ENCODE peak calls at places on chromosomes 4 and X, in eight cellular contexts. K, W, F, O, Y, S, Q and G are unnamed samples. For H3K4me1, the result is how much of the 10 kb centered on the place peaks cover.

GRCh38 chr4:84967292-84967651 is 782 bp upstream of the WDFY3 start:
- DNase-seq in K (no peak), W (no peak), Q (peak), Y (peak), F (no peak), O (peak), S (no peak), G (no peak)

GRCh38 chr4:144666539-144667175 is 20.7 kb downstream of the HHIP start:
- DNase-seq in K (no peak), Q (peak), Y (no peak), W (no peak), S (no peak), O (peak), F (no peak), G (no peak)

GRCh38 chr4:100268807-100269206 is 78.5 kb upstream of the DDIT4L start:
- DNase-seq in Q (no peak), W (no peak), S (no peak), Y (no peak), K (no peak), F (no peak), O (no peak), G (no peak)

GRCh38 chr4:176303938-176304337 is 15.8 kb upstream of the SPCS3 start:
- DNase-seq in K (no peak), W (no peak), F (no peak), Q (no peak), Y (no peak), O (no peak), S (no peak), G (no peak)

GRCh38 chr4:999863-1000425 is 6.7 kb upstream of the SLC26A1 start:
- DNase-seq in Y (no peak), K (no peak), S (no peak), F (peak), Q (no peak), O (no peak), W (no peak), G (no peak)

GRCh38 chr4:130712038-130712437 is 1616.1 kb downstream of the C4orf33 start:
- DNase-seq in S (no peak), F (no peak), Y (no peak), W (no peak), K (no peak), O (no peak), Q (peak), G (no peak)

GRCh38 chr4:71026086-71026485 is 32.6 kb downstream of the DCK start:
- DNase-seq in Y (peak), K (no peak), S (no peak), W (no peak), Q (peak), O (peak), F (no peak), G (no peak)

GRCh38 chrX:17859609-17860178 is 1.4 kb downstream of the RAI2 start:
- DNase-seq in K (no peak), Y (peak), O (no peak), Q (no peak), F (peak), S (no peak), W (no peak), G (no peak)

GRCh38 chr4:124711469-124712416 is 789 bp downstream of the ANKRD50 start:
- DNase-seq in S (peak), O (peak), W (no peak), F (peak), K (peak), Q (peak), Y (peak), G (peak)

GRCh38 chr4:26320159-26320452 is 708 bp upstream of the RBPJ start:
- DNase-seq in Q (peak), F (no peak), S (no peak), O (peak), W (no peak), Y (no peak), K (no peak), G (no peak)

GRCh38 chr4:154528866-154529265 is 21.3 kb downstream of the PLRG1 start:
- DNase-seq in K (no peak), O (no peak), S (no peak), F (no peak), W (no peak), Q (no peak), Y (no peak), G (no peak)

GRCh38 chr4:104393649-104394048 is 101.0 kb downstream of the CXXC4 start:
- DNase-seq in F (no peak), O (no peak), Y (no peak), K (no peak), W (no peak), S (no peak), Q (peak), G (no peak)

GRCh38 chrX:102018208-102018607 is 86.4 kb upstream of the ZMAT1 start:
- DNase-seq in S (no peak), K (no peak), O (no peak), Q (no peak), Y (no peak), F (no peak), W (no peak), G (no peak)

GRCh38 chrX:107776649-107777535 is 641 bp upstream of the NCBP2L start:
- DNase-seq in F (peak), W (peak), S (peak), K (peak), O (peak), Q (peak), Y (peak), G (peak)

GRCh38 chr4:6568689-6569332 is 6.2 kb upstream of the MAN2B2 start:
- DNase-seq in Q (peak), K (no peak), O (peak), F (no peak), S (no peak), Y (no peak), W (no peak), G (no peak)

GRCh38 chrX:14591976-14592375 is 62.6 kb downstream of the GLRA2 start:
- DNase-seq in K (no peak), S (no peak), Q (no peak), F (no peak), Y (no peak), W (no peak), O (no peak), G (no peak)

GRCh38 chr4:153222790-153223417 is 18.7 kb downstream of the TRIM2 start:
- DNase-seq in W (peak), O (peak), K (peak), F (peak), S (peak), Q (peak), Y (peak), G (peak)

GRCh38 chr4:139210486-139210885 is 33.5 kb upstream of the ELF2 start:
- DNase-seq in W (no peak), Y (no peak), S (no peak), Q (peak), K (no peak), F (no peak), O (no peak), G (no peak)

GRCh38 chrX:129945131-129945530 is 37.3 kb upstream of the BCORL1 start:
- DNase-seq in Y (no peak), O (peak), S (no peak), K (no peak), W (no peak), Q (no peak), F (no peak), G (no peak)

GRCh38 chr4:41217373-41217772 is 3.0 kb upstream of the APBB2 start:
- DNase-seq in W (no peak), Y (no peak), Q (no peak), O (no peak), S (no peak), K (no peak), F (no peak), G (no peak)

GRCh38 chrX:100625985-100626491 is 10.6 kb downstream of the TSPAN6 start:
- DNase-seq in O (no peak), W (no peak), Q (no peak), S (no peak), K (no peak), Y (no peak), F (no peak), G (no peak)

GRCh38 chrX:104750146-104750699 is 184.2 kb downstream of the IL1RAPL2 start:
- DNase-seq in Q (no peak), Y (peak), O (no peak), F (no peak), K (no peak), S (no peak), W (no peak), G (no peak)

GRCh38 chr4:8182858-8183725 is 16.0 kb upstream of the SH3TC1 start:
- DNase-seq in K (peak), F (peak), W (peak), O (peak), Y (peak), S (no peak), Q (peak), G (peak)

GRCh38 chrX:118577041-118577440 is 81.4 kb downstream of the DOCK11 start:
- DNase-seq in S (no peak), Q (no peak), Y (peak), W (peak), O (no peak), K (peak), F (no peak), G (peak)

GRCh38 chr4:6772223-6772928 is 10.2 kb upstream of the KIAA0232 start:
- DNase-seq in K (peak), Q (no peak), S (peak), F (no peak), O (no peak), Y (peak), W (no peak), G (no peak)

GRCh38 chr4:53586121-53586816 is 5.0 kb downstream of the LNX1 start:
- DNase-seq in K (no peak), Q (peak), Y (no peak), O (peak), S (no peak), F (no peak), W (no peak), G (no peak)

GRCh38 chrX:120309873-120310730 is 1.2 kb downstream of the TMEM255A start:
- DNase-seq in F (peak), S (no peak), O (no peak), W (no peak), Q (no peak), K (no peak), Y (no peak), G (peak)

GRCh38 chrX:118548831-118549230 is 53.2 kb downstream of the DOCK11 start:
- DNase-seq in K (no peak), F (no peak), Q (no peak), W (no peak), Y (no peak), O (no peak), S (no peak), G (no peak)

GRCh38 chr4:85370400-85371032 is 104.4 kb upstream of the ARHGAP24 start:
- DNase-seq in F (peak), W (no peak), S (no peak), O (peak), K (no peak), Q (peak), Y (peak), G (no peak)

GRCh38 chr4:165210566-165210965 is 3.2 kb downstream of the KLHL2 start:
- DNase-seq in Y (no peak), S (no peak), Q (no peak), O (no peak), F (no peak), W (no peak), K (no peak), G (no peak)
- H3K4me1 ChIP-seq in Y (under half), S (under half), Q (under half), O (under half), F (under half), W (under half), K (under half), G (under half)

DNA sequence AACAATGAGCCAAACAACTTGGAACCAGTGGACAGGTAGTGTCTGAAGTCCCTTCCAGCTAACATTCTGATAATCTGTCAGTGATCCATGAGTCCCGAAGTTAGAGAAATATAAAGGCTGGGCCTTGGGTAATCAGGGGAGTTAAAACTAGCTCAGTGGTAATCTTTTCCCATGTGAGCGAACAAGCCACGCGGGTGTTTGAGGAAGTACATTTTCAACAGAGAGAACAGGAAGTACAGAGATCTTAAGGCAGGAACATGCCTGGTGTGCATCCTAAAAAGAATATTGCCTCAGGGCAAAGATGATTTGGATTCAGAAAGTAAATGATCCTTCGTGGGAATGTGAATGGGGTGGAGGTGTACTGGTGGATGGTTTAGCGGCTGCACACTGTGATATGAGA is 42.9 kb downstream of the FNIP2 start:
- DNase-seq in F (peak), Y (peak), S (no peak), O (no peak), W (no peak), K (no peak), Q (no peak), G (peak)
- H3K4me1 ChIP-seq in F (under half), Y (half or more), S (half or more), O (under half), W (half or more), K (under half), Q (under half), G (half or more)

GRCh38 chr4:74630551-74630950 is 163.8 kb downstream of the BTC start:
- DNase-seq in W (no peak), F (no peak), K (no peak), S (no peak), Y (no peak), O (no peak), Q (no peak), G (no peak)

GRCh38 chr4:74631988-74632387 is 162.3 kb downstream of the BTC start:
- DNase-seq in S (no peak), K (no peak), W (no peak), Y (no peak), O (no peak), Q (no peak), F (no peak), G (no peak)

GRCh38 chr4:74628808-74629616 is 165.3 kb downstream of the BTC start:
- DNase-seq in S (no peak), Y (peak), O (peak), W (no peak), K (no peak), Q (no peak), F (no peak), G (no peak)

GRCh38 chr4:74632634-74633033 is 161.7 kb downstream of the BTC start:
- DNase-seq in F (no peak), W (no peak), S (no peak), Q (peak), O (peak), Y (peak), K (no peak), G (no peak)

DNA sequence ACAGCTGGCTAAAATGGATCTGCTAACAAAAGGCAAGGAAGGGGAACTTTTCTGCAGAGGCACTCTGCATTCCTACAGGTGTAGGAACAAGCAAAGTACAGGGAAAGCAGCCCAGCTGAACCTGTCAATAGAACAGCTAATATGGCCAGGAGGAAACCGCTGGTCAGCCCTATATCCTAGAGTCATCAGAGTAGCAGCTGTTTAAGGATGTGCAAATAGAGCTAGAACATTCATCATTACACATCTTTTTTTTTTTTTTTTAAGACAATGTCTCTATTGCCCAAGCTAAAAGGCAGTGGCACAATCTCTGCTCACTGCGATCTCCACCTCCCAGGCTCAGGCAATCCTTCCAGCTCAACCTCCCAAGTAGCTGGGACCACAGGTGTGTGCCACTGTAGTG is 163.0 kb downstream of the BTC start:
- DNase-seq in K (no peak), Q (peak), Y (no peak), O (no peak), S (no peak), F (no peak), W (no peak), G (no peak)
- H3K4me1 ChIP-seq in K (under half), Q (under half), Y (under half), O (under half), S (under half), F (under half), W (under half), G (under half)

DNA sequence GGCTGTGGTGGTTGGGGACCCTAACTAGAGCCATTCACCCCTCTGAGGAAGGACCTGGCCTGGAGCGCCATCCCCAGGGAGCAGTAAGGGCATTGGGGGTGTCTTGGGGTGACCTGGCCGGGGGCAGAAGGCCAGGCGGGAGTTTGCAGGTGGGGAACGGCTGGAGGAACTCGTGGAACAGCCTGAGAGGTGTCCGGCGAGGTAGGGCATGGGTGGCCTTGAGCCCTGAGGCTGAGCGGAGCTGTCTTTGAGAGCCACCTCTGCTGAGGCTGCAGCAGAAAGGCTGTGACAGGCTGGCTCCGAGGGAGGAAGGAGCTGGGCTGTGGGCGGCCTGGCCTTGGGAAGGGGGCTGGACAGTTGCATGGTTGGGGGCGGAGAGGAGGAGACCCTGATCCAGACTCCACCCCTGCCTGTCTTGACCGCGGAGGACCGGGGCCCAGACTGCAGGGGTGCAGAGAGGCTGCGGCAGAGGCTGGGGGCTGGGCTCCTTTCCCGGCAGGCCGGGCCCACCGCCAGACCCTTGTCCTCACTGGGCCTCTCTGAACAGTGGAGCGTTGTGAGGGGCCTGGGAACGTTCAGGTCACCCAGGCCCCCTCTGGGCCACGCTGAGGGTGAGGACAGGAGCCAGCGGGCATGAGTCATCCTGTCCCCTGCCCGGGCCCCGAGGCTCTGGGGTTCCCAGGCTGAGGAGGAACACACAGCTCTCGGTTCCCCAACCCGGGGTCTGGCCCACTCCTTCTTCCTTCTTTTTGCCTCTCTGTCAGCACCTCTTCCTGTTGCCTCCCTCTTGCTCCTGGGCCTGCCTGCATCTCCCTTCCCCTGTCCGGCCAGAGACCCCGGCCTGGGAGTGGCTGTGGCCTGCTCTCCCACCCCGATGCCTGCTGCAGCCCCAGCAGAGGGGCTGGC is 8.1 kb downstream of the SH3BP2 start:
- DNase-seq in W (peak), Q (peak), K (peak), S (peak), F (peak), Y (peak), O (peak), G (peak)
- H3K4me1 ChIP-seq in W (half or more), Q (under half), K (under half), S (half or more), F (under half), Y (half or more), O (under half), G (half or more)

DNA sequence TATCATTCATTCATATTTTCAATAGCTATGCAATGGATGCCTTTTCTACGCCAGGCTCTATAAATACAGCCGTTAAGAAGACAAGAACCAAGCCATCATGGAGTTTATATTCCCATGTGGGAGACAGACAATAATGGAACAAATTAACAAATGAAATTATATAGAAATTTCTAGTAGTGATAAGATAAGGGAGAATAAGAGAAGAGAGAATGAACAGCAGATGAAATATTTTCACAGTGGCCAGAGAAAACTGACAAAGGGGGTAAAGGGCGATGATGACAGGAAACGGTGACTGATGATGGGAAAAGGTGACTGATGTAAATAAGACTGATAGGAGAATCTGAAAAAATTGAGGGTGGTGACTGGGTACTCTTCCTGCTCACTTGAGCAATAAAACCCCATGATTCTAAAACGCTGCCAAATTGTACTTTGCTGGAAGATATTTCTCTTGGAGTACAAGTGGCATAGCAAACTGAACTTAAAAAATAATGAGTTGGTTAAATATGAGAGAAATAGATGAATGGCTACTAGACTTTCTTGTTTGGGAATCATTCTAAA is 13.2 kb downstream of the RNF150 start:
- DNase-seq in S (no peak), O (no peak), K (no peak), W (no peak), Q (no peak), F (no peak), Y (no peak), G (no peak)
- H3K4me1 ChIP-seq in S (under half), O (under half), K (under half), W (under half), Q (under half), F (under half), Y (under half), G (under half)

GRCh38 chr4:143085224-143085623 is 99.5 kb upstream of the USP38 start:
- DNase-seq in O (peak), W (no peak), S (no peak), K (no peak), Q (peak), F (no peak), Y (no peak), G (no peak)

GRCh38 chr4:143084566-143084965 is 100.2 kb upstream of the USP38 start:
- DNase-seq in Y (no peak), Q (no peak), K (no peak), W (no peak), F (no peak), S (no peak), O (no peak), G (no peak)

GRCh38 chr4:143082698-143083097 is 102.0 kb upstream of the USP38 start:
- DNase-seq in O (no peak), W (no peak), S (no peak), Y (no peak), F (no peak), K (no peak), Q (no peak), G (no peak)

GRCh38 chr4:143083811-143084472 is 100.8 kb upstream of the USP38 start:
- DNase-seq in S (no peak), W (no peak), Q (peak), O (no peak), Y (no peak), F (no peak), K (no peak), G (no peak)

GRCh38 chr4:143085644-143086043 is 99.1 kb upstream of the USP38 start:
- DNase-seq in S (no peak), W (no peak), Y (no peak), O (no peak), K (no peak), F (no peak), Q (no peak), G (no peak)
- H3K4me1 ChIP-seq in S (under half), W (under half), Y (under half), O (under half), K (under half), F (under half), Q (under half), G (under half)

DNA sequence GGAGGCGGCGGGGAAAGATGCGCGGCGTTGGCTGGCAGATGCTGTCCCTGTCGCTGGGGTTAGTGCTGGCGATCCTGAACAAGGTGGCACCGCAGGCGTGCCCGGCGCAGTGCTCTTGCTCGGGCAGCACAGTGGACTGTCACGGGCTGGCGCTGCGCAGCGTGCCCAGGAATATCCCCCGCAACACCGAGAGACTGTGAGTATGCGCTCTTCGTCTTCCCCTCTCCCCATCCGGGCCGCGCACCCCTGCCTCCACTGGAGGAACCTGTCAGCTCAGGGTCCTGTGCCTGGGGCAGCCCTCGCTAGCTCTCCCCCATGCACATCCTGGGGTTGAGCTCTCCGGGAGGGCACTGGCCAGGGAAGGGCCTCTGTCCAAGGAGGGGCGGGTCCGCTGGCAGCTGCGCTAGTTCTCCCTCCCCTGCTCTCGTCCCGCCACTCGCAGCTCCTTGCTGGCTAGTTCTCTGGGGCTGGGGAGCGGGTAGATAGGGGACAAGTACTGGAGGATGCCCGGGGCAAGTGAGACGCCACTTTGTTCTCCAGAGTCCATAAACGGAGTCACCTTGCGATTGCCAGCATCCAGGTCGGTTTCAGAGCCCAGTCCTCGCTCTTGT is 2.2 kb downstream of the SLIT2 start:
- DNase-seq in W (peak), K (peak), O (peak), S (peak), F (peak), Q (peak), Y (peak), G (peak)
- H3K4me1 ChIP-seq in W (under half), K (under half), O (under half), S (under half), F (under half), Q (under half), Y (under half), G (under half)